ENCODE peak calls at places on chromosomes 13 and 19, in five cellular contexts. E is A172; D is anterior cingulate cortex; G is GM13977; A is effector CD4-positive, alpha-beta T cell. R is an unnamed sample.

GRCh38 chr13:99610702-99611289 is 109.5 kb downstream of the TM9SF2 start:
- DNase-seq in A (no peak), G (no peak), D (no peak), E (no peak), R (no peak)

GRCh38 chr19:48997972-48998371 is 4.3 kb downstream of the RUVBL2 start:
- DNase-seq in D (no peak), E (peak), A (peak), G (no peak), R (no peak)

GRCh38 chr19:51821921-51822716 is 27.2 kb downstream of the FPR3 start:
- DNase-seq in A (no peak), D (no peak), E (no peak), G (no peak), R (no peak)

GRCh38 chr13:99416411-99417121 is 84.7 kb upstream of the TM9SF2 start:
- DNase-seq in A (no peak), G (no peak), D (no peak), E (no peak), R (no peak)

GRCh38 chr13:95698047-95698749 is 21.3 kb downstream of the DNAJC3 start:
- DNase-seq in D (no peak), A (no peak), E (no peak), G (no peak), R (no peak)

GRCh38 chr13:41601718-41602445 is 144.5 kb downstream of the RGCC start:
- DNase-seq in G (no peak), E (no peak), D (no peak), A (no peak), R (no peak)

GRCh38 chr19:12665646-12666304 is 767 bp downstream of the MAN2B1 start:
- DNase-seq in D (no peak), A (no peak), G (peak), E (no peak), R (no peak)

GRCh38 chr19:7847664-7848063 is 17.6 kb downstream of the EVI5L start:
- DNase-seq in D (no peak), G (no peak), E (no peak), A (no peak), R (no peak)

GRCh38 chr19:52453324-52454094 is at the start of gene ZNF578:
- DNase-seq in A (peak), G (peak), E (no peak), D (peak), R (peak)

GRCh38 chr19:16442386-16443276 is 29.1 kb downstream of the EPS15L1 start:
- DNase-seq in G (no peak), A (no peak), E (no peak), D (no peak), R (no peak)